ENCODE peak calls at places on chromosomes 1 and 21, in seven cellular contexts. W is IMR-90, N is fibroblast of lung, G is H1, M is sigmoid colon, T is mesenchymal stem cell, B is HCT116. D is an unnamed sample.
A peak's percentile ranks its signal among the peaks of the same experiment; 100 is the strongest.

GRCh38 chr1:154755858-154756730 is 114.0 kb downstream of the KCNN3 start:
- DNase-seq in N (no peak), W (peak; percentile 36), G (no peak), T (peak; percentile 40), M (peak; percentile 55), B (no peak), D (no peak)

GRCh38 chr1:114770989-114771388 is 9.5 kb downstream of the SIKE1 start:
- DNase-seq in G (no peak), T (no peak), B (no peak), W (no peak), M (no peak), N (no peak), D (no peak)

GRCh38 chr1:24384251-24385090 is 29.1 kb downstream of the STPG1 start:
- DNase-seq in M (no peak), B (no peak), W (peak; percentile 86), N (peak; percentile 84), G (no peak), T (peak; percentile 96), D (no peak)

GRCh38 chr21:14926186-14926585 is 138.6 kb downstream of the NRIP1 start:
- DNase-seq in M (no peak), T (no peak), B (no peak), N (no peak), G (no peak), W (no peak), D (no peak)

GRCh38 chr1:90488451-90488850 is 228.7 kb downstream of the BARHL2 start:
- DNase-seq in G (no peak), B (no peak), N (no peak), M (no peak), T (peak; percentile 29), W (peak; percentile 0), D (no peak)

GRCh38 chr1:162632743-162633326 is 571 bp downstream of the DDR2 start:
- DNase-seq in T (peak; percentile 53), N (peak; percentile 63), G (no peak), W (peak; percentile 49), M (peak; percentile 77), B (no peak), D (peak; percentile 59)

GRCh38 chr1:115118596-115118995 is 29.3 kb upstream of the TSPAN2 start:
- DNase-seq in G (no peak), N (no peak), T (no peak), W (no peak), B (no peak), M (no peak), D (no peak)

GRCh38 chr1:219505886-219506285 is 107.0 kb downstream of the ZC3H11B start:
- DNase-seq in W (no peak), N (no peak), B (no peak), M (no peak), G (no peak), T (peak; percentile 76), D (peak; percentile 14)

GRCh38 chr1:150546294-150546937 is 2.8 kb upstream of the ADAMTSL4 start:
- DNase-seq in N (no peak), T (no peak), M (no peak), G (no peak), B (no peak), W (no peak), D (no peak)

GRCh38 chr1:92310185-92310597 is 11.3 kb downstream of the RPAP2 start:
- DNase-seq in W (peak; percentile 50), M (no peak), N (peak; percentile 54), B (no peak), T (peak; percentile 44), G (no peak), D (peak; percentile 45)

GRCh38 chr21:46515109-46515508 is 56.4 kb downstream of the DIP2A start:
- DNase-seq in N (peak; percentile 57), T (no peak), B (no peak), G (no peak), W (peak; percentile 13), M (peak; percentile 72), D (no peak)

GRCh38 chr1:205578780-205579571 is 52.8 kb downstream of the ELK4 start:
- DNase-seq in B (no peak), G (no peak), M (peak; percentile 49), T (no peak), W (no peak), N (no peak), D (no peak)

GRCh38 chr1:232669981-232670763 is 40.2 kb upstream of the SIPA1L2 start:
- DNase-seq in M (no peak), T (no peak), B (no peak), N (peak; percentile 17), G (no peak), W (peak; percentile 61), D (peak; percentile 19)
- H3K4me1 ChIP-seq in M (no peaks in the 10 kb centered on the region), T (no peaks in the 10 kb centered on the region), B (no peaks in the 10 kb centered on the region), N (no peaks in the 10 kb centered on the region), G (no peaks in the 10 kb centered on the region), W (peaks cover 2% of the 10 kb centered on the region), D (peaks cover 6% of the 10 kb centered on the region)

GRCh38 chr1:69485616-69486015 is 82.1 kb upstream of the LRRC7 start:
- DNase-seq in W (no peak), G (no peak), N (no peak), M (no peak), T (no peak), B (no peak), D (no peak)

GRCh38 chr1:69475021-69475420 is 92.7 kb upstream of the LRRC7 start:
- DNase-seq in B (no peak), W (no peak), T (no peak), G (no peak), M (no peak), N (no peak), D (no peak)

GRCh38 chr1:69483219-69483618 is 84.5 kb upstream of the LRRC7 start:
- DNase-seq in T (no peak), N (no peak), B (no peak), W (no peak), G (no peak), M (no peak), D (no peak)

DNA sequence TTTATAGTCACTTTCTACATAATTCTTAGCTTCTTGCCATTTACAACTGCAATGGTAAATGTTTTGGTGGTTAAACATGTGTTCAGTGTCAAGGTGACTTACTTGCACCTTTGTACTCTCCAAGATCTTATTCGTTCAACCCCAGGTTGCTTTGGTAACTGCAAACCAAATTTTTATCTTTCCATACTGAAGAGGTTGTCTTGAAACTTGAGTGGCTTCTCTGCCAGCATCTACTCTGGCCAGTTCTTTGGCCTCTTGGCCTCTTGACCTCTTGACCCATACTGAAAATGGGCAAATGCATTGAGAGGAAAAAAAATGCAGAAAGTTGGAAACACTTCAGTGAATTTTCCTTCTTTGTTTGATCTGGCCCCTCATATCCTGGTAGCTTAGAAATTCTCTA is 88.0 kb upstream of the LRRC7 start:
- DNase-seq in N (no peak), G (no peak), B (no peak), M (no peak), T (no peak), W (no peak), D (no peak)
- H3K9me3 ChIP-seq in N (no peaks in the 10 kb centered on the region), G (no peaks in the 10 kb centered on the region), B (no peaks in the 10 kb centered on the region), M (no peaks in the 10 kb centered on the region), T (no peaks in the 10 kb centered on the region), W (no peaks in the 10 kb centered on the region), D (no peaks in the 10 kb centered on the region)

GRCh38 chr1:3506943-3507342 is 52.5 kb downstream of the ARHGEF16 start:
- DNase-seq in B (no peak), N (no peak), M (no peak), G (no peak), W (no peak), T (no peak), D (no peak)

GRCh38 chr1:3509721-3510120 is 55.3 kb downstream of the ARHGEF16 start:
- DNase-seq in B (no peak), W (no peak), N (no peak), T (no peak), G (no peak), M (no peak), D (no peak)

GRCh38 chr1:3507636-3508275 is 53.3 kb downstream of the ARHGEF16 start:
- DNase-seq in T (no peak), W (no peak), N (no peak), B (no peak), M (no peak), G (no peak), D (no peak)

GRCh38 chr1:3510136-3510955 is 55.9 kb downstream of the ARHGEF16 start:
- DNase-seq in N (no peak), B (peak; percentile 37), W (no peak), M (no peak), G (no peak), T (no peak), D (no peak)

GRCh38 chr1:3508757-3509415 is 54.4 kb downstream of the ARHGEF16 start:
- DNase-seq in T (no peak), B (no peak), M (no peak), W (no peak), G (no peak), N (no peak), D (no peak)
- H3K27me3 ChIP-seq in T (no peaks in the 10 kb centered on the region), B (no peaks in the 10 kb centered on the region), M (no peaks in the 10 kb centered on the region), W (no peaks in the 10 kb centered on the region), G (no peaks in the 10 kb centered on the region), N (no peaks in the 10 kb centered on the region), D (peaks cover 13% of the 10 kb centered on the region)

GRCh38 chr1:36369061-36369470 is 16.7 kb downstream of the STK40 start:
- DNase-seq in G (peak; percentile 46), M (peak; percentile 86), B (peak; percentile 43), T (peak; percentile 75), W (peak; percentile 60), N (peak; percentile 63), D (peak; percentile 89)

GRCh38 chr1:36367067-36367466 is 18.7 kb downstream of the STK40 start:
- DNase-seq in N (no peak), M (no peak), T (no peak), B (no peak), G (no peak), W (no peak), D (no peak)

GRCh38 chr1:36366091-36366661 is 19.5 kb downstream of the STK40 start:
- DNase-seq in B (no peak), M (peak; percentile 74), W (peak; percentile 75), N (peak; percentile 55), T (peak; percentile 53), G (no peak), D (peak; percentile 97)

GRCh38 chr1:36367798-36368197 is 17.9 kb downstream of the STK40 start:
- DNase-seq in B (no peak), W (no peak), N (no peak), G (no peak), M (no peak), T (no peak), D (no peak)

DNA sequence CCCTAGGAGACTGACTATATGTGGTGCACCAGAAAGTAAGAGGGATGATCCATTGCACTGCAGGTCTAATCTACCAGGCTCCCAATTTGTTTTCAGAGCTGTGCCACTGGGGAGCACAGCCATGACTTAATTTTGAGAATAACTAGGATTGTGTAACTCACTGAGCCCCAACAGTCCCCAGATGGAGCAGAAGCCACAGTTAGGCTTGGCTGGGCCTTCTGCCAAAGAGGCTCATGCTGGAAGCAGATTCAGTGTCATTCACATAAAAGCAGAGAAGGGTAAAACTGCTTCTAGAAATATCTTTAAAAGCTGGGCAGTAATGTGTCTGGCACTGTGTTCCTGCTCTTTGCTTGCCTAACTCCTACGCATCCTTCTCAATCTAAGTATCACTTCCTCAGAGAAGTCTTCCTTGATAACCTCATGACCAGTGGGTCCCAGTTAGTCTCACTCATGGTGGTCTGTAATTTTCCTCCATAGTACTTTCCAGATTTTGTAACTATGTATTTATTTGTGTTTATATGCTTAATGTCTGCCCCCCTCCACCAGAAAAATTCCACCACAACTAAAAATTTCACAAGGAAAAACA is 20.3 kb downstream of the STK40 start:
- DNase-seq in N (peak; percentile 74), M (peak; percentile 88), T (peak; percentile 48), W (peak; percentile 67), B (no peak), G (no peak), D (peak; percentile 51)
- H3K4me1 ChIP-seq in N (peaks cover 18% of the 10 kb centered on the region), M (peaks cover 29% of the 10 kb centered on the region), T (peaks cover 30% of the 10 kb centered on the region), W (peaks cover 10% of the 10 kb centered on the region), B (peaks cover 21% of the 10 kb centered on the region), G (peaks cover 2% of the 10 kb centered on the region), D (peaks cover 6% of the 10 kb centered on the region)